ENCODE peak calls at places on chromosomes 12 and 14, in six cellular contexts. N is AG04449, Z is hepatocyte, H is lower lobe of right lung, I is WTC11, L is transverse colon. S is an unnamed sample.
A peak's percentile ranks its signal among the peaks of the same experiment; 100 is the strongest.

GRCh38 chr14:105857223-105857815 is 330.9 kb downstream of the TMEM121 start:
- DNase-seq in N (no peak), Z (no peak), H (peak; percentile 41), I (no peak), L (peak; percentile 5), S (no peak)

GRCh38 chr12:52372216-52373154 is 5.2 kb upstream of the KRT85 start:
- DNase-seq in N (peak; percentile 61), Z (peak; percentile 92), H (peak; percentile 80), I (peak; percentile 81), L (peak; percentile 82), S (peak; percentile 82)

GRCh38 chr12:42213023-42213422 is 25.0 kb downstream of the YAF2 start:
- DNase-seq in N (no peak), Z (peak; percentile 38), H (no peak), I (no peak), L (peak; percentile 25), S (no peak)

GRCh38 chr12:82650627-82651337 is 35.9 kb upstream of the TMTC2 start:
- DNase-seq in N (no peak), Z (peak; percentile 68), H (no peak), I (no peak), L (peak; percentile 85), S (no peak)

GRCh38 chr14:102922490-102923200 is at the start of gene AMN:
- DNase-seq in N (no peak), Z (peak; percentile 87), H (peak; percentile 53), I (peak; percentile 51), L (peak; percentile 82), S (no peak)

GRCh38 chr14:55588259-55588699 is 8.3 kb downstream of the KTN1 start:
- DNase-seq in N (no peak), Z (no peak), H (no peak), I (no peak), L (no peak), S (no peak)

GRCh38 chr14:58501214-58501816 is 73.8 kb downstream of the KIAA0586 start:
- DNase-seq in N (peak; percentile 74), Z (peak; percentile 80), H (no peak), I (no peak), L (no peak), S (peak; percentile 57)

GRCh38 chr14:65301862-65302539 is 110.5 kb upstream of the FUT8 start:
- DNase-seq in N (no peak), Z (no peak), H (no peak), I (no peak), L (no peak), S (no peak)

GRCh38 chr12:20127401-20127800 is 240.9 kb upstream of the PDE3A start:
- DNase-seq in N (no peak), Z (no peak), H (no peak), I (no peak), L (no peak), S (no peak)

GRCh38 chr12:131833896-131834641 is 5.9 kb downstream of the MMP17 start:
- DNase-seq in N (no peak), Z (peak; percentile 10), H (no peak), I (no peak), L (no peak), S (no peak)

GRCh38 chr12:3047961-3048360 is 29.2 kb upstream of the TSPAN9 start:
- DNase-seq in N (no peak), Z (no peak), H (no peak), I (peak; percentile 10), L (no peak), S (no peak)

GRCh38 chr14:90177537-90178189 is 78.7 kb upstream of the PSMC1 start:
- DNase-seq in N (no peak), Z (no peak), H (no peak), I (no peak), L (no peak), S (no peak)

GRCh38 chr12:56221757-56222530 is at the start of gene RNF41:
- DNase-seq in N (peak; percentile 91), Z (peak; percentile 99), H (peak; percentile 98), I (peak; percentile 97), L (peak; percentile 98), S (peak; percentile 95)

GRCh38 chr12:50087995-50088394 is 2.9 kb downstream of the SMARCD1 start:
- DNase-seq in N (no peak), Z (no peak), H (no peak), I (no peak), L (no peak), S (no peak)

GRCh38 chr12:82866946-82867345 is 180.2 kb downstream of the TMTC2 start:
- DNase-seq in N (no peak), Z (no peak), H (no peak), I (no peak), L (no peak), S (no peak)

GRCh38 chr14:52068741-52069616 is at the start of gene NID2:
- DNase-seq in N (no peak), Z (peak; percentile 90), H (peak; percentile 60), I (peak; percentile 91), L (peak; percentile 82), S (peak; percentile 93)

GRCh38 chr12:69987453-69988102 is 162.6 kb downstream of the MYRFL start:
- DNase-seq in N (peak; percentile 84), Z (peak; percentile 86), H (no peak), I (no peak), L (peak; percentile 64), S (peak; percentile 77)

GRCh38 chr12:117316336-117316735 is 45.1 kb downstream of the NOS1 start:
- DNase-seq in N (no peak), Z (no peak), H (no peak), I (no peak), L (no peak), S (no peak)

GRCh38 chr12:65918057-65918456 is 93.8 kb downstream of the HMGA2 start:
- DNase-seq in N (no peak), Z (no peak), H (no peak), I (no peak), L (no peak), S (no peak)

GRCh38 chr12:34377243-34378035 is 355.1 kb downstream of the ALG10 start:
- DNase-seq in N (no peak), Z (no peak), H (no peak), I (no peak), L (no peak), S (no peak)

GRCh38 chr14:59997966-59998365 is 78.0 kb downstream of the LRRC9 start:
- DNase-seq in N (no peak), Z (no peak), H (no peak), I (no peak), L (no peak), S (no peak)

GRCh38 chr12:143964-144649 is 69.8 kb downstream of the SLC6A12 start:
- DNase-seq in N (no peak), Z (peak; percentile 87), H (no peak), I (no peak), L (peak; percentile 77), S (no peak)

GRCh38 chr14:38950676-38951075 is 152.4 kb downstream of the SEC23A start:
- DNase-seq in N (no peak), Z (no peak), H (no peak), I (no peak), L (no peak), S (no peak)

GRCh38 chr12:3752096-3752709 is 706 bp downstream of the CRACR2A start:
- DNase-seq in N (no peak), Z (peak; percentile 46), H (peak; percentile 70), I (no peak), L (peak; percentile 63), S (no peak)

GRCh38 chr12:18250313-18250916 is 10.9 kb upstream of the PIK3C2G start:
- DNase-seq in N (peak; percentile 23), Z (peak; percentile 87), H (no peak), I (no peak), L (no peak), S (peak; percentile 44)

GRCh38 chr12:49296034-49296835 is 1.3 kb downstream of the PRPH start:
- DNase-seq in N (no peak), Z (peak; percentile 63), H (peak; percentile 68), I (peak; percentile 84), L (peak; percentile 66), S (no peak)

GRCh38 chr14:96626121-96626768 is 124.1 kb downstream of the PAPOLA start:
- DNase-seq in N (no peak), Z (no peak), H (no peak), I (no peak), L (peak; percentile 1), S (no peak)

GRCh38 chr12:116276433-116277216 is 868 bp downstream of the MED13L start:
- DNase-seq in N (no peak), Z (peak; percentile 89), H (peak; percentile 86), I (peak; percentile 61), L (peak; percentile 76), S (peak; percentile 28)
- TF ChIP-seq CTCF in N (peak; percentile 17), Z (peak; percentile 30), H (no peak), I (no peak), L (no peak), S (peak; percentile 31)

GRCh38 chr12:102480401-102480800 is at the start of gene IGF1:
- DNase-seq in N (no peak), Z (peak; percentile 41), H (no peak), I (no peak), L (no peak), S (peak; percentile 12)
- TF ChIP-seq CTCF in N (no peak), Z (peak; percentile 36), H (no peak), I (no peak), L (no peak), S (peak; percentile 33)

GRCh38 chr12:32139064-32139421 is 32.4 kb downstream of the BICD1 start:
- DNase-seq in N (no peak), Z (peak; percentile 42), H (no peak), I (no peak), L (peak; percentile 46), S (no peak)

GRCh38 chr12:32131666-32132065 is 25.0 kb downstream of the BICD1 start:
- DNase-seq in N (no peak), Z (no peak), H (no peak), I (no peak), L (no peak), S (no peak)

GRCh38 chr12:32135967-32136366 is 29.3 kb downstream of the BICD1 start:
- DNase-seq in N (no peak), Z (no peak), H (no peak), I (no peak), L (no peak), S (no peak)

GRCh38 chr12:32136404-32136803 is 29.8 kb downstream of the BICD1 start:
- DNase-seq in N (no peak), Z (no peak), H (no peak), I (no peak), L (no peak), S (no peak)

DNA sequence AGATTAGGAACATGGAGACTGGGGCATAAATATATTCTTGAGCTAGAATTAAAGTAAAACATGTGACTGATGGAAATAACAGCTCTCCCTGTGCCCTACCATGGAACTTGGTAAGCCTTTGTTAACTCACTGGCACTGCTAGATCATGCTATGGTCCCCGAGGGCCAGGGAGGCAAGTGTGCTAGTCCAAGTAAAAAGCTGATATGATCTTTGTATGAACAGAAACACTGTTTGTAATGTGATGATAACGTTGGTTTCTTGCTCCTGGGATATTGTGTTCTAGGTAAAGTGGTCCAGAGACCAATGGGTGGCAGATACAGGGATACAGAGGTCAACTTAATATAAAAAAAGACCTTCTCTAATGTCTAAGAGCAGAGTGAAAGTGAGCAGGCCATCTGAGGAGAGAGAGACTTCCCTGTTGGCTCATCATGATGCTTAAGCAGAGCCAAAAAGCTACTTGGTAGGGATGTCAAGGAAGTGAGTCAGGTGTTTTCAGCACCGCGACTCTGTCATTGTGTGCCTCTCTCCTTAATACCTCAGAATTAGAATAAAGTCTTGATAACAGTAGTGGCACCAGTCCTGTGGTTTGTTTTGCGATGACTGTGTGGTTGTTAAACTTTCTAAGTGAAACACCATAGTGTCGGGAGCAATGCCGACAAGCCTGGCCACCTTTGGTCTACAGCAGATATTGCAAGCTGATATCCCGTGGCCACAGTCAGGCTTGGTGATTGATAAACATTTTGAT is 27.7 kb downstream of the BICD1 start:
- DNase-seq in N (no peak), Z (no peak), H (no peak), I (no peak), L (peak; percentile 14), S (no peak)
- TF ChIP-seq CTCF in N (no peak), Z (no peak), H (no peak), I (no peak), L (no peak), S (no peak)

GRCh38 chr12:62827042-62827441 is 107.9 kb downstream of the PPM1H start:
- DNase-seq in N (no peak), Z (no peak), H (no peak), I (no peak), L (no peak), S (no peak)
- TF ChIP-seq CTCF in N (no peak), Z (no peak), H (no peak), I (no peak), L (no peak), S (no peak)